ENCODE peak calls at places on chromosomes 11 and 22, in seven cellular contexts. One of them, this sample, is unnamed.

GRCh38 chr11:95465887-95466286 is 234.9 kb upstream of the SESN3 start:
- DNase-seq in mesendoderm: no peak
- DNase-seq in IMR-90: no peak
- DNase-seq in H9: no peak
- DNase-seq in mesenchymal stem cell: no peak
- DNase-seq in H1: no peak
- DNase-seq in trophoblast cell: no peak
- DNase-seq in this sample: no peak

GRCh38 chr11:67648796-67649613 is 1.5 kb downstream of the ACY3 start:
- DNase-seq in mesendoderm: no peak
- DNase-seq in IMR-90: no peak
- DNase-seq in H9: no peak
- DNase-seq in mesenchymal stem cell: no peak
- DNase-seq in H1: no peak
- DNase-seq in trophoblast cell: no peak
- DNase-seq in this sample: no peak

GRCh38 chr11:12377824-12378593 is 638 bp downstream of the PARVA start:
- DNase-seq in mesendoderm: peak
- DNase-seq in IMR-90: peak
- DNase-seq in H9: peak
- DNase-seq in mesenchymal stem cell: peak
- DNase-seq in H1: peak
- DNase-seq in trophoblast cell: peak
- DNase-seq in this sample: peak

GRCh38 chr11:127670372-127670771 is 669.8 kb upstream of the KIRREL3 start:
- DNase-seq in mesendoderm: peak
- DNase-seq in IMR-90: no peak
- DNase-seq in H9: no peak
- DNase-seq in mesenchymal stem cell: no peak
- DNase-seq in H1: no peak
- DNase-seq in trophoblast cell: no peak
- DNase-seq in this sample: no peak

GRCh38 chr22:18023509-18024275 is 669 bp downstream of the MICAL3 start:
- DNase-seq in mesendoderm: peak
- DNase-seq in IMR-90: peak
- DNase-seq in H9: peak
- DNase-seq in mesenchymal stem cell: peak
- DNase-seq in H1: peak
- DNase-seq in trophoblast cell: peak
- DNase-seq in this sample: peak

GRCh38 chr11:125952559-125952958 is 6.7 kb downstream of the VSIG10L2 start:
- DNase-seq in mesendoderm: no peak
- DNase-seq in IMR-90: no peak
- DNase-seq in H9: no peak
- DNase-seq in mesenchymal stem cell: no peak
- DNase-seq in H1: no peak
- DNase-seq in trophoblast cell: no peak
- DNase-seq in this sample: no peak

GRCh38 chr22:29002603-29003002 is 59.0 kb downstream of the C22orf31 start:
- DNase-seq in mesendoderm: no peak
- DNase-seq in IMR-90: no peak
- DNase-seq in H9: no peak
- DNase-seq in mesenchymal stem cell: no peak
- DNase-seq in H1: no peak
- DNase-seq in trophoblast cell: no peak
- DNase-seq in this sample: no peak

GRCh38 chr11:124113890-124114289 is 1.4 kb upstream of the VWA5A start:
- DNase-seq in mesendoderm: peak
- DNase-seq in IMR-90: peak
- DNase-seq in H9: no peak
- DNase-seq in mesenchymal stem cell: peak
- DNase-seq in H1: no peak
- DNase-seq in trophoblast cell: no peak
- DNase-seq in this sample: no peak

GRCh38 chr11:19392321-19392720 is 151.6 kb upstream of the E2F8 start:
- DNase-seq in mesendoderm: no peak
- DNase-seq in IMR-90: no peak
- DNase-seq in H9: no peak
- DNase-seq in mesenchymal stem cell: no peak
- DNase-seq in H1: no peak
- DNase-seq in trophoblast cell: no peak
- DNase-seq in this sample: no peak

GRCh38 chr22:36860017-36860416 is 789 bp upstream of the NCF4 start:
- DNase-seq in mesendoderm: no peak
- DNase-seq in IMR-90: no peak
- DNase-seq in H9: no peak
- DNase-seq in mesenchymal stem cell: no peak
- DNase-seq in H1: no peak
- DNase-seq in trophoblast cell: no peak
- DNase-seq in this sample: no peak

GRCh38 chr11:10294289-10294953 is 402 bp upstream of the SBF2 start:
- DNase-seq in mesendoderm: peak
- DNase-seq in IMR-90: peak
- DNase-seq in H9: peak
- DNase-seq in mesenchymal stem cell: peak
- DNase-seq in H1: no peak
- DNase-seq in trophoblast cell: peak
- DNase-seq in this sample: no peak

GRCh38 chr11:128463386-128463829 is 124.0 kb downstream of the ETS1 start:
- DNase-seq in mesendoderm: peak
- DNase-seq in IMR-90: peak
- DNase-seq in H9: no peak
- DNase-seq in mesenchymal stem cell: peak
- DNase-seq in H1: no peak
- DNase-seq in trophoblast cell: no peak
- DNase-seq in this sample: no peak

GRCh38 chr11:109390752-109391151 is 31.2 kb upstream of the C11orf87 start:
- DNase-seq in mesendoderm: peak
- DNase-seq in IMR-90: no peak
- DNase-seq in H9: no peak
- DNase-seq in mesenchymal stem cell: no peak
- DNase-seq in H1: no peak
- DNase-seq in trophoblast cell: no peak
- DNase-seq in this sample: no peak

GRCh38 chr22:42074153-42074750 is at the start of gene PHETA2:
- DNase-seq in mesendoderm: peak
- DNase-seq in IMR-90: peak
- DNase-seq in H9: peak
- DNase-seq in mesenchymal stem cell: no peak
- DNase-seq in H1: no peak
- DNase-seq in trophoblast cell: peak
- DNase-seq in this sample: no peak

GRCh38 chr11:82979824-82980223 is 78.3 kb downstream of the DDIAS start:
- DNase-seq in mesendoderm: no peak
- DNase-seq in IMR-90: no peak
- DNase-seq in H9: no peak
- DNase-seq in mesenchymal stem cell: no peak
- DNase-seq in H1: no peak
- DNase-seq in trophoblast cell: no peak
- DNase-seq in this sample: no peak

GRCh38 chr11:82980947-82981346 is 79.4 kb downstream of the DDIAS start:
- DNase-seq in mesendoderm: no peak
- DNase-seq in IMR-90: no peak
- DNase-seq in H9: no peak
- DNase-seq in mesenchymal stem cell: no peak
- DNase-seq in H1: no peak
- DNase-seq in trophoblast cell: no peak
- DNase-seq in this sample: no peak

GRCh38 chr11:82976786-82977185 is 75.2 kb downstream of the DDIAS start:
- DNase-seq in mesendoderm: no peak
- DNase-seq in IMR-90: no peak
- DNase-seq in H9: no peak
- DNase-seq in mesenchymal stem cell: no peak
- DNase-seq in H1: no peak
- DNase-seq in trophoblast cell: no peak
- DNase-seq in this sample: no peak

GRCh38 chr11:82980292-82980691 is 78.8 kb downstream of the DDIAS start:
- DNase-seq in mesendoderm: peak
- DNase-seq in IMR-90: peak
- DNase-seq in H9: no peak
- DNase-seq in mesenchymal stem cell: peak
- DNase-seq in H1: no peak
- DNase-seq in trophoblast cell: no peak
- DNase-seq in this sample: no peak

DNA sequence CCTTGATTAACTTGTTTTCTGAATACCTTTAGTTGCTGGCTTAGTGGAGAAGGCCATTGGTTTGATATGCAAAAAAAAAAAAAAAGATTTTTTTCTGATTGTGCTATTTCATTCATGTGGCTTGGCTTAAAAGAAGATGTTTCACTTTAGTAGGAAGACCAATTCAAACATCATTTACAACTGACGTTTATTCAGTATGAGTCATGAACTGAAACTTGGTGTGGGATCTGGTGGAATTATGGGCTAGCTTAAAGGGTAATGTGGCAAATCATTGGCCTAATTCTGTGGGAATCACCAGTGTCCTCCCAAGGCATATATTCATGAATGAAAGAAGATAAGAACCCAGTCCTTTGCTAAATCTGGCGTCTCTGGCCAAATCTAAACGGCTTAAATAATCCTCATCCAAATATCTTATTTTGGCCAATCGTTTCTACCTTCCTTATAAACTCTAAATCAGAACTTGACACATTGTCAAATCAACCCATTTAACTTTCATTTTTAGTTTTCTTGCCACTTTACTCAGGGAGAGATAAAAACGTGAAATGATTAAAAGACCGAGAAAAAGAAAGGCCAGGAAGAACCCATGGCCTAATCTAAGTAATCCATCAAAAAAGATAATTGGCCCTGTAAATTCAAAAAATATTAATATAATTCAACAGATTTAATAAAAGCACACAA is 77.0 kb downstream of the DDIAS start:
- DNase-seq in mesendoderm: no peak
- DNase-seq in IMR-90: peak
- DNase-seq in H9: no peak
- DNase-seq in mesenchymal stem cell: peak
- DNase-seq in H1: no peak
- DNase-seq in trophoblast cell: no peak
- DNase-seq in this sample: no peak
- H3K4me2 ChIP-seq in mesendoderm: no peak
- H3K4me2 ChIP-seq in IMR-90: no peak
- H3K4me2 ChIP-seq in H9: no peak
- H3K4me2 ChIP-seq in mesenchymal stem cell: no peak
- H3K4me2 ChIP-seq in H1: no peak
- H3K4me2 ChIP-seq in trophoblast cell: no peak
- H3K4me2 ChIP-seq in this sample: no peak

DNA sequence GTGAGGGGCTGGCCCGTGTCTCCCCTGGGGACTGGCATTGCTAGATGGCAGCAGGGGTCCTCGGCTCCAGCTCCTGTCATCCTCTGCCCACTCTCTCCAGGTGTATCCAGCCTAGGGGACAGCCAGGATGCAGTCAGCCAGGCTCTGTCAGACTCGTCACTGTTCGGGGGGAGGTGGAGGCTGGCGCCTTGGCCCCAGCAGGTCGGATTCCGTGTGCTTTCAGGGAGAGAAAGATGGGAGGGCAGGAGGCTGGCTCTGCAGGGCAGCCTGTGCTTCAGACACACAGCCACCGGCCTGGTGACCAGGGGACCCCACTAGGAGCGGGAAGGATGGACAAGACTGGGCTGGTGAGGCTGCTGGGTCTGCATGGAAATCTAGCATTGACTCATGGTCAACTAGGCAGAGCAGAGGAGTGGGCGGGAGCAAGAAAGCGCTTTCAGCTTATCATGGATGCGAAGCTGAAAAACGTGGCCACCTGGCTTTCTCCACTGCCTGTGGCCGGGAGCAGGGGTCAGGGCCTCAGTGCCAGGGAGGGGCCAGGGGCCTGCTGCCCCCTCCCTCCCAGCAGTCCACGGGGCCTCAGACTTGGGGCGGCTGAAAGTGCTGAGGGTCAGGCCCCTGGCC is 45.7 kb downstream of the ALX4 start:
- DNase-seq in mesendoderm: no peak
- DNase-seq in IMR-90: no peak
- DNase-seq in H9: no peak
- DNase-seq in mesenchymal stem cell: no peak
- DNase-seq in H1: no peak
- DNase-seq in trophoblast cell: no peak
- DNase-seq in this sample: no peak
- H3K4ac ChIP-seq in mesendoderm: no peak
- H3K4ac ChIP-seq in IMR-90: no peak
- H3K4ac ChIP-seq in H9: no peak
- H3K4ac ChIP-seq in mesenchymal stem cell: no peak
- H3K4ac ChIP-seq in H1: no peak
- H3K4ac ChIP-seq in trophoblast cell: no peak
- H3K4ac ChIP-seq in this sample: no peak

DNA sequence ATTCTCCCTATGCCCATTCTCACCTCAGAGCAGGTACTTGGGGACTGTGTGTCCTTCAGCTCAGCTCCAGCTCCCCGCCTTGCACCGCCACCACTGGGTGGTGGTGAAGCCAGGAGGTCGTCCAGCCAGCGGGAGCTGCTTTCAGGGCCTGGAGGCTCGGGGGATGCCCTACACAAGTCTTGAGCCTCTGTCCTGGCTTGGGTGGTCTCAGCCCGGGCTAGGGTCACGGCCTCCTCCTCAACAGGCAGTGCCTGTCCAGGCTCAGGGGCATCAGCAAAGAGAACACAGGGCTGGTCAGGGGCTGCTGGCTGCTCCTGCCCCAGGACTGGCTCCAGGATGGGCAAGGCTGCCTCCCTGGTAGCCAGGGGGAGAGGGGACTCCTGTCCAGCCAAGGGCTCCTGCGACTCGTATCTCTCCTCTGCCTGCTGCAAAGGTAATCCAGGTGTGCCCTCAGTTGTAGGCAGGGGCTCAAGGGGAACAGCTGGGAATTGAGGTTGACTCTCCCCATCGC is 12.2 kb downstream of the TNKS1BP1 start:
- DNase-seq in mesendoderm: no peak
- DNase-seq in IMR-90: no peak
- DNase-seq in H9: no peak
- DNase-seq in mesenchymal stem cell: no peak
- DNase-seq in H1: no peak
- DNase-seq in trophoblast cell: no peak
- DNase-seq in this sample: no peak
- H3K4me2 ChIP-seq in mesendoderm: no peak
- H3K4me2 ChIP-seq in IMR-90: no peak
- H3K4me2 ChIP-seq in H9: no peak
- H3K4me2 ChIP-seq in mesenchymal stem cell: no peak
- H3K4me2 ChIP-seq in H1: no peak
- H3K4me2 ChIP-seq in trophoblast cell: no peak
- H3K4me2 ChIP-seq in this sample: no peak

DNA sequence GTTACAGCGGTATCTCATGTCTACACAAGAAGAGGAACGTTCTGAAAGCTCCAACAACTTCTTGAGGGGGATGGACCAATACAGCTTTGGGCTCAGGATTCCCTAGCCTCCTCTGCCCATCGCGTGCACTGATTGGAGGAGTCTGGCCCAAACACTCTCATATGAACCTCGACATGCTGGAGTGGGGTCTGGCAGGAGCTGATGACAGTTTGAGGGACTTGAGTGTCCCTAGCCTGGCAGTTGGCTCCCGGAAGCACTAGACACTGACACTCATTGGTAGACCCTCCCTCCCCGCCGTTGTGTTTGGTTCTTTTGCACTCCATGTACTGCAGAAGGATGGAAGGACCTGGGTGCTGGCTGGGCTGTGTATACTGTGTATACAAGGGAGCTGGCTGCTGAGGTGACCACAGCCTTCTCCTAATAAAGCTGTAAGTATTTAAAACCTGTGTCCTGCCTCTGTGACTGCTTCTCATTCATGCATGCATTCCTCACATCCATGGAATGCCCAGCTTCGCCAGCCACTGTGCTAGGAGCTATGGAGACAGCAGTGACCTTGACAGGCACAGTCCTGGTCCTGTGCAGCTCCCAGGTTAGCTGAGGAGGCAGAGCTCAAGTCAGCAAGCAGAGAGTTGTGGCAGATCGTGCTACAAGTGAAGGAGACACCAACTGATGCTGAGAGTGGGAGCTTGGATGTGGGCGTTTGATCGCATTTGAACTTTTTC is 27.9 kb downstream of the ADAMTS15 start:
- DNase-seq in mesendoderm: peak
- DNase-seq in IMR-90: peak
- DNase-seq in H9: no peak
- DNase-seq in mesenchymal stem cell: peak
- DNase-seq in H1: no peak
- DNase-seq in trophoblast cell: peak
- DNase-seq in this sample: no peak
- H3K4ac ChIP-seq in mesendoderm: no peak
- H3K4ac ChIP-seq in IMR-90: peak
- H3K4ac ChIP-seq in H9: no peak
- H3K4ac ChIP-seq in mesenchymal stem cell: peak
- H3K4ac ChIP-seq in H1: no peak
- H3K4ac ChIP-seq in trophoblast cell: no peak
- H3K4ac ChIP-seq in this sample: no peak